ENCODE peak calls at places on chromosome 21, in six cellular contexts. One of them, this sample, is unnamed.

GRCh38 chr21:41369915-41370839 is 8.3 kb downstream of the MX2 start:
- DNase-seq in CD8-positive, alpha-beta T cell: no peak
- DNase-seq in brain microvascular endothelial cell: no peak
- DNase-seq in colonic mucosa: no peak
- DNase-seq in spleen: peak
- DNase-seq in AG09309: no peak
- DNase-seq in this sample: peak

GRCh38 chr21:42200906-42201614 is 17.9 kb upstream of the ABCG1 start:
- DNase-seq in CD8-positive, alpha-beta T cell: no peak
- DNase-seq in brain microvascular endothelial cell: no peak
- DNase-seq in colonic mucosa: no peak
- DNase-seq in spleen: no peak
- DNase-seq in AG09309: no peak
- DNase-seq in this sample: no peak

GRCh38 chr21:40146201-40146890 is 279.1 kb downstream of the PCP4 start:
- DNase-seq in CD8-positive, alpha-beta T cell: no peak
- DNase-seq in brain microvascular endothelial cell: no peak
- DNase-seq in colonic mucosa: no peak
- DNase-seq in spleen: no peak
- DNase-seq in AG09309: no peak
- DNase-seq in this sample: no peak

GRCh38 chr21:23401278-23401677 is 2206.0 kb downstream of the MRPL39 start:
- DNase-seq in CD8-positive, alpha-beta T cell: no peak
- DNase-seq in brain microvascular endothelial cell: no peak
- DNase-seq in colonic mucosa: no peak
- DNase-seq in spleen: no peak
- DNase-seq in AG09309: no peak
- DNase-seq in this sample: no peak

GRCh38 chr21:26377111-26377694 is 195.9 kb downstream of the CYYR1 start:
- DNase-seq in CD8-positive, alpha-beta T cell: no peak
- DNase-seq in brain microvascular endothelial cell: no peak
- DNase-seq in colonic mucosa: no peak
- DNase-seq in spleen: no peak
- DNase-seq in AG09309: no peak
- DNase-seq in this sample: no peak

GRCh38 chr21:46154155-46154954 is 1.0 kb downstream of the FTCD start:
- DNase-seq in CD8-positive, alpha-beta T cell: no peak
- DNase-seq in brain microvascular endothelial cell: no peak
- DNase-seq in colonic mucosa: no peak
- DNase-seq in spleen: peak
- DNase-seq in AG09309: no peak
- DNase-seq in this sample: no peak

GRCh38 chr21:41164981-41165650 is 2.8 kb upstream of the BACE2 start:
- DNase-seq in CD8-positive, alpha-beta T cell: no peak
- DNase-seq in brain microvascular endothelial cell: no peak
- DNase-seq in colonic mucosa: peak
- DNase-seq in spleen: no peak
- DNase-seq in AG09309: no peak
- DNase-seq in this sample: no peak

GRCh38 chr21:23452384-23453083 is 2154.7 kb downstream of the MRPL39 start:
- DNase-seq in CD8-positive, alpha-beta T cell: no peak
- DNase-seq in brain microvascular endothelial cell: no peak
- DNase-seq in colonic mucosa: no peak
- DNase-seq in spleen: no peak
- DNase-seq in AG09309: no peak
- DNase-seq in this sample: no peak

GRCh38 chr21:45074048-45074817 is at the start of gene ADARB1:
- DNase-seq in CD8-positive, alpha-beta T cell: peak
- DNase-seq in brain microvascular endothelial cell: peak
- DNase-seq in colonic mucosa: peak
- DNase-seq in spleen: peak
- DNase-seq in AG09309: no peak
- DNase-seq in this sample: peak

GRCh38 chr21:31335957-31336738 is 7.9 kb downstream of the TIAM1 start:
- DNase-seq in CD8-positive, alpha-beta T cell: no peak
- DNase-seq in brain microvascular endothelial cell: peak
- DNase-seq in colonic mucosa: no peak
- DNase-seq in spleen: no peak
- DNase-seq in AG09309: peak
- DNase-seq in this sample: no peak

GRCh38 chr21:19463966-19464365 is 1060.4 kb upstream of the TMPRSS15 start:
- DNase-seq in CD8-positive, alpha-beta T cell: no peak
- DNase-seq in brain microvascular endothelial cell: no peak
- DNase-seq in colonic mucosa: no peak
- DNase-seq in spleen: no peak
- DNase-seq in AG09309: no peak
- DNase-seq in this sample: no peak

DNA sequence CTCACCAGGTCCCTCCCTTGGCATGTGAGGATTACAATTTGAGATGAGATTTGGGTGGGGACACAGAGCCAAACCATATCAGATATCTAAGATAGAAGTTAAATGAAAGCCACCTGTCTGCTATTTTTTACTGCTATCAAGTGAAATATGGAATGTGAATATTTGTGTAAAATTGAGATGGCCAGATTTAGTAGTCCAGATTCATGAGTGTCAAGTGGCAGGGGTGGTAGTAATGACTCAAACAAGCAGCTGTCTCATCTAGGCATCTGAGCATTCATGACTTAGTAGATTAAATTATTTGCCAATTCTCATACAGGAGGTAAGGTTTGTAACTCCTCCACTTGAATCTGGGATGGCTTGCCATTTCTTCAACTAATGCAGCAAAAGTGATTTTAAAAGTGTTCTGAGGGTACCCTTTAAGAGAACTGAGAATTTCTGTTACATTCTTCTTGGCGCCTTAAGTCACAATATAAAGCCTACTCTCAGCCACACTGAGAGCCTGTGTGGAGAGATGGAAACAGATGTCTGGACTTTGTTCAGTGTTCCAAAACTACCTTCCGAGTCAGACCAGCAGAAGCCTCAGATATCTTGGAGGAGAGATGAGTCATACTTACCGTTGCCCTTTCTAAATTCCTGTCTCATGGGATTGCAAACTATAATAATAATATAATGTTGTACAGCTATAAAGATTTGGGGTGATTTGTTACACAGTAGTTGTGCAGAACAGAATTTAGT is 1065.6 kb upstream of the TMPRSS15 start:
- DNase-seq in CD8-positive, alpha-beta T cell: no peak
- DNase-seq in brain microvascular endothelial cell: no peak
- DNase-seq in colonic mucosa: no peak
- DNase-seq in spleen: no peak
- DNase-seq in AG09309: no peak
- DNase-seq in this sample: no peak
- TF ChIP-seq CTCF in CD8-positive, alpha-beta T cell: no peak
- TF ChIP-seq CTCF in brain microvascular endothelial cell: no peak
- TF ChIP-seq CTCF in colonic mucosa: no peak
- TF ChIP-seq CTCF in spleen: no peak
- TF ChIP-seq CTCF in AG09309: no peak
- TF ChIP-seq CTCF in this sample: no peak

GRCh38 chr21:28487455-28488070 is 505.1 kb downstream of the LTN1 start:
- DNase-seq in CD8-positive, alpha-beta T cell: no peak
- DNase-seq in brain microvascular endothelial cell: no peak
- DNase-seq in colonic mucosa: no peak
- DNase-seq in spleen: no peak
- DNase-seq in AG09309: no peak
- DNase-seq in this sample: no peak
- H3K4me3 ChIP-seq in CD8-positive, alpha-beta T cell: no peak
- H3K4me3 ChIP-seq in brain microvascular endothelial cell: no peak
- H3K4me3 ChIP-seq in colonic mucosa: no peak
- H3K4me3 ChIP-seq in spleen: no peak
- H3K4me3 ChIP-seq in AG09309: no peak
- H3K4me3 ChIP-seq in this sample: no peak

GRCh38 chr21:34598931-34599400 is 15.9 kb downstream of the RCAN1 start:
- DNase-seq in CD8-positive, alpha-beta T cell: no peak
- DNase-seq in brain microvascular endothelial cell: no peak
- DNase-seq in colonic mucosa: no peak
- DNase-seq in spleen: no peak
- DNase-seq in AG09309: no peak
- DNase-seq in this sample: no peak
- TF ChIP-seq CTCF in CD8-positive, alpha-beta T cell: no peak
- TF ChIP-seq CTCF in brain microvascular endothelial cell: no peak
- TF ChIP-seq CTCF in colonic mucosa: no peak
- TF ChIP-seq CTCF in spleen: no peak
- TF ChIP-seq CTCF in AG09309: no peak
- TF ChIP-seq CTCF in this sample: no peak

GRCh38 chr21:43340491-43341348 is 86.2 kb downstream of the SIK1 start:
- DNase-seq in CD8-positive, alpha-beta T cell: no peak
- DNase-seq in brain microvascular endothelial cell: peak
- DNase-seq in colonic mucosa: no peak
- DNase-seq in spleen: no peak
- DNase-seq in AG09309: peak
- DNase-seq in this sample: no peak

GRCh38 chr21:43339668-43340067 is 87.3 kb downstream of the SIK1 start:
- DNase-seq in CD8-positive, alpha-beta T cell: no peak
- DNase-seq in brain microvascular endothelial cell: no peak
- DNase-seq in colonic mucosa: no peak
- DNase-seq in spleen: peak
- DNase-seq in AG09309: no peak
- DNase-seq in this sample: peak

GRCh38 chr21:43337901-43338655 is 88.9 kb downstream of the SIK1 start:
- DNase-seq in CD8-positive, alpha-beta T cell: no peak
- DNase-seq in brain microvascular endothelial cell: no peak
- DNase-seq in colonic mucosa: no peak
- DNase-seq in spleen: no peak
- DNase-seq in AG09309: no peak
- DNase-seq in this sample: no peak

GRCh38 chr21:43341349-43342163 is 85.4 kb downstream of the SIK1 start:
- DNase-seq in CD8-positive, alpha-beta T cell: no peak
- DNase-seq in brain microvascular endothelial cell: peak
- DNase-seq in colonic mucosa: no peak
- DNase-seq in spleen: no peak
- DNase-seq in AG09309: no peak
- DNase-seq in this sample: peak

GRCh38 chr21:43338951-43339350 is 88.0 kb downstream of the SIK1 start:
- DNase-seq in CD8-positive, alpha-beta T cell: no peak
- DNase-seq in brain microvascular endothelial cell: no peak
- DNase-seq in colonic mucosa: no peak
- DNase-seq in spleen: no peak
- DNase-seq in AG09309: no peak
- DNase-seq in this sample: peak
- H3K4me3 ChIP-seq in CD8-positive, alpha-beta T cell: no peak
- H3K4me3 ChIP-seq in brain microvascular endothelial cell: no peak
- H3K4me3 ChIP-seq in colonic mucosa: no peak
- H3K4me3 ChIP-seq in spleen: no peak
- H3K4me3 ChIP-seq in AG09309: no peak
- H3K4me3 ChIP-seq in this sample: no peak

DNA sequence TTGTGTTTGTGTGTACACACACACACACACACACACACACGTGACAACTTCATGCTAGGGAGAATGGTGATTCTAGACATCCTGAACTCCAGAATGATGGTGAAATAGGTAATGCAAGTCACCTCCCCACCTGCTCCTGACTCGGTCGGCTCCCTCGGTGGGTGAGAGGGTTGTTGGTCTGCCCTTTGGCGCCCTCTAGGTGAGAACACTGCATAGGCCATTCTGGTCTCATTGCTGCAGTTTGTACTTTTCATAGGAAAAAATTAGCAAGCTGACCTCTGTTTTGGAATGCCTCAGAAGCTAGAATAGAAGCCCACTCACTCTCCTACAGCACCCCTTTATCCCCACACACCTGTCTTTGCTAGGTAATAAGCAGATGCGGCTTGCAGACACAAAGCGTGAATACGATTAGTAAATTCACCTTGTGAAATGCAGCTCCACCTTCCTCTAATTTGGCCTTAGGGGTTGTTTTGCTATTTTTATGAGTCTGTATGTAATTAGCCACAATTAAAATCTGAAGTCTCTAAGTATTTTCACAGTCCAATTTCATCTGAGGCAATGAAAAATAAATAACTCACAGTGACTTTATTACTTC is 130.0 kb upstream of the KCNJ15 start:
- DNase-seq in CD8-positive, alpha-beta T cell: peak
- DNase-seq in brain microvascular endothelial cell: peak
- DNase-seq in colonic mucosa: peak
- DNase-seq in spleen: peak
- DNase-seq in AG09309: no peak
- DNase-seq in this sample: peak
- TF ChIP-seq CTCF in CD8-positive, alpha-beta T cell: peak
- TF ChIP-seq CTCF in brain microvascular endothelial cell: peak
- TF ChIP-seq CTCF in colonic mucosa: peak
- TF ChIP-seq CTCF in spleen: peak
- TF ChIP-seq CTCF in AG09309: peak
- TF ChIP-seq CTCF in this sample: peak

GRCh38 chr21:37915941-37916794 is at the start of gene KCNJ6:
- DNase-seq in CD8-positive, alpha-beta T cell: no peak
- DNase-seq in brain microvascular endothelial cell: peak
- DNase-seq in colonic mucosa: no peak
- DNase-seq in spleen: no peak
- DNase-seq in AG09309: no peak
- DNase-seq in this sample: no peak
- H3K4me3 ChIP-seq in CD8-positive, alpha-beta T cell: no peak
- H3K4me3 ChIP-seq in brain microvascular endothelial cell: peak
- H3K4me3 ChIP-seq in colonic mucosa: no peak
- H3K4me3 ChIP-seq in spleen: no peak
- H3K4me3 ChIP-seq in AG09309: peak
- H3K4me3 ChIP-seq in this sample: peak

GRCh38 chr21:35441868-35442582 is 392.9 kb upstream of the RUNX1 start:
- DNase-seq in CD8-positive, alpha-beta T cell: no peak
- DNase-seq in brain microvascular endothelial cell: no peak
- DNase-seq in colonic mucosa: no peak
- DNase-seq in spleen: no peak
- DNase-seq in AG09309: no peak
- DNase-seq in this sample: no peak
- TF ChIP-seq CTCF in CD8-positive, alpha-beta T cell: no peak
- TF ChIP-seq CTCF in brain microvascular endothelial cell: peak
- TF ChIP-seq CTCF in colonic mucosa: no peak
- TF ChIP-seq CTCF in spleen: no peak
- TF ChIP-seq CTCF in AG09309: no peak
- TF ChIP-seq CTCF in this sample: no peak

DNA sequence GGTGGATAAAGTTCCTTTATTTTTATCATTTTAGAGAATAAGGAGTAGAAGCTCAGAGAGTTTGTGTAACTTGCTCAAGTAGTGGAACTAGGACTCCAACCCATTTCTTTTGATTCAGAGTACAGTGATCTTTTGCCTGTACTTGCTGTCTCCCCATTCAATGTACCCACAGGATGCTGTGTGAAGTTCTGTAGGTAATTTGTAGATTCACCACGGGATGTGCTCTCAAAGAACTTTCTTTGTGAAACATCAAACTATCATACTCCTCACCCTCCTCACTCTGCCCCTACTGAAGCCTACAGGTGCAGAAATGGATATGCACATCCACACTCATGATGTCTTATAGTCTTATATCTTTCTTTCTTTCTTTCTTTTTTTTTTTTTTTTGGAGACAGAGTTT is 65.8 kb upstream of the HSPA13 start:
- DNase-seq in CD8-positive, alpha-beta T cell: no peak
- DNase-seq in brain microvascular endothelial cell: no peak
- DNase-seq in colonic mucosa: no peak
- DNase-seq in spleen: no peak
- DNase-seq in AG09309: no peak
- DNase-seq in this sample: no peak
- H3K4me3 ChIP-seq in CD8-positive, alpha-beta T cell: no peak
- H3K4me3 ChIP-seq in brain microvascular endothelial cell: no peak
- H3K4me3 ChIP-seq in colonic mucosa: no peak
- H3K4me3 ChIP-seq in spleen: no peak
- H3K4me3 ChIP-seq in AG09309: no peak
- H3K4me3 ChIP-seq in this sample: no peak